ENCODE peak calls at places on chromosomes 5 and 9, in five cellular contexts. One of them, this sample, is unnamed.

GRCh38 chr5:151805414-151806225 is 33.9 kb downstream of the G3BP1 start:
- DNase-seq in suprapubic skin: no peak
- DNase-seq in tibial artery: no peak
- DNase-seq in fibroblast of pulmonary artery: peak
- DNase-seq in lower leg skin: peak
- DNase-seq in this sample: no peak

GRCh38 chr5:107388111-107388861 is 282.5 kb downstream of the EFNA5 start:
- DNase-seq in lower leg skin: no peak
- DNase-seq in tibial artery: no peak
- DNase-seq in suprapubic skin: no peak
- DNase-seq in fibroblast of pulmonary artery: peak
- DNase-seq in this sample: no peak

GRCh38 chr5:117621921-117622320 is 1047.3 kb upstream of the SEMA6A start:
- DNase-seq in fibroblast of pulmonary artery: no peak
- DNase-seq in tibial artery: no peak
- DNase-seq in suprapubic skin: no peak
- DNase-seq in lower leg skin: no peak
- DNase-seq in this sample: no peak

GRCh38 chr5:7186818-7187217 is 209.1 kb upstream of the ADCY2 start:
- DNase-seq in tibial artery: no peak
- DNase-seq in suprapubic skin: no peak
- DNase-seq in lower leg skin: no peak
- DNase-seq in fibroblast of pulmonary artery: no peak
- DNase-seq in this sample: no peak

GRCh38 chr5:170070556-170071412 is 34.9 kb upstream of the FOXI1 start:
- DNase-seq in tibial artery: no peak
- DNase-seq in fibroblast of pulmonary artery: peak
- DNase-seq in lower leg skin: no peak
- DNase-seq in suprapubic skin: no peak
- DNase-seq in this sample: no peak

GRCh38 chr9:89872913-89873707 is 268.3 kb downstream of the GADD45G start:
- DNase-seq in lower leg skin: no peak
- DNase-seq in suprapubic skin: peak
- DNase-seq in tibial artery: peak
- DNase-seq in fibroblast of pulmonary artery: no peak
- DNase-seq in this sample: peak

GRCh38 chr9:132671620-132672412 is 1.6 kb downstream of the GTF3C4 start:
- DNase-seq in tibial artery: no peak
- DNase-seq in fibroblast of pulmonary artery: no peak
- DNase-seq in suprapubic skin: no peak
- DNase-seq in lower leg skin: no peak
- DNase-seq in this sample: no peak

GRCh38 chr9:96135071-96135825 is 166.7 kb downstream of the HSD17B3 start:
- DNase-seq in fibroblast of pulmonary artery: no peak
- DNase-seq in suprapubic skin: no peak
- DNase-seq in tibial artery: no peak
- DNase-seq in lower leg skin: no peak
- DNase-seq in this sample: no peak

GRCh38 chr9:74696520-74696919 is 191.2 kb downstream of the TRPM6 start:
- DNase-seq in fibroblast of pulmonary artery: no peak
- DNase-seq in lower leg skin: no peak
- DNase-seq in suprapubic skin: no peak
- DNase-seq in tibial artery: no peak
- DNase-seq in this sample: no peak
- TF ChIP-seq CTCF in fibroblast of pulmonary artery: no peak
- TF ChIP-seq CTCF in lower leg skin: no peak
- TF ChIP-seq CTCF in suprapubic skin: no peak
- TF ChIP-seq CTCF in tibial artery: no peak
- TF ChIP-seq CTCF in this sample: no peak

DNA sequence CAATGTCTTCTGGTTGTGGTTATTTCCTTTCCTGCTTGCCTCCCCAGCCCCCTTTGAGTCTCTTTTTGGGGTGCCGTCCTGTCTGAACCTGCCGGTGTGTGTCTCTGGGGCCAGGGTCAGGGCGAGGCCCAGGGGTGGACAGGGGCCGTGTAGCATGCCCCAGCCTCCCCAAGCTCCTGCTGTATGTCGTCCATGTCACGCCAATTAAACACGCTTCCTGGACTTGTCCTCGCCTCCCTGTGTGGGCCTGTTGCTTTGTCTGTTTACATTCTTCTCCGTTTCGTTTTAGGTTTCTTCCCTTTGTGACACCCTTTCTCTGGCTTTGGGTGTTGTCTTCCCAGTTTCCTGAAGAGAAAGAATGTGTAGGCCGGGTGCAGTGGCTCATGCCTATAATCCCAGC is 28.5 kb upstream of the HMCN2 start:
- DNase-seq in tibial artery: no peak
- DNase-seq in suprapubic skin: no peak
- DNase-seq in lower leg skin: no peak
- DNase-seq in fibroblast of pulmonary artery: no peak
- DNase-seq in this sample: no peak
- TF ChIP-seq CTCF in tibial artery: no peak
- TF ChIP-seq CTCF in suprapubic skin: no peak
- TF ChIP-seq CTCF in lower leg skin: no peak
- TF ChIP-seq CTCF in fibroblast of pulmonary artery: no peak
- TF ChIP-seq CTCF in this sample: no peak

GRCh38 chr9:99563364-99563763 is 258.3 kb upstream of the NR4A3 start:
- DNase-seq in fibroblast of pulmonary artery: no peak
- DNase-seq in tibial artery: no peak
- DNase-seq in suprapubic skin: no peak
- DNase-seq in lower leg skin: no peak
- DNase-seq in this sample: no peak
- TF ChIP-seq CTCF in fibroblast of pulmonary artery: no peak
- TF ChIP-seq CTCF in tibial artery: no peak
- TF ChIP-seq CTCF in suprapubic skin: no peak
- TF ChIP-seq CTCF in lower leg skin: no peak
- TF ChIP-seq CTCF in this sample: no peak

DNA sequence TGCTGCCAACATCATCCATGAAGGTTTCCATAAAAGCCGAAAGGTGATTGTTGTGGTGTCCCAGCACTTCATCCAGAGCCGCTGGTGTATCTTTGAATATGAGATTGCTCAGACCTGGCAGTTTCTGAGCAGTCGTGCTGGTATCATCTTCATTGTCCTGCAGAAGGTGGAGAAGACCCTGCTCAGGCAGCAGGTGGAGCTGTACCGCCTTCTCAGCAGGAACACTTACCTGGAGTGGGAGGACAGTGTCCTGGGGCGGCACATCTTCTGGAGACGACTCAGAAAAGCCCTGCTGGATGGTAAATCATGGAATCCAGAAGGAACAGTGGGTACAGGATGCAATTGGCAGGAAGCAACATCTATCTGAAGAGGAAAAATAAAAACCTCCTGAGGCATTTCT is 10.1 kb downstream of the TLR4 start:
- DNase-seq in tibial artery: no peak
- DNase-seq in fibroblast of pulmonary artery: no peak
- DNase-seq in lower leg skin: no peak
- DNase-seq in suprapubic skin: no peak
- DNase-seq in this sample: no peak
- TF ChIP-seq CTCF in tibial artery: no peak
- TF ChIP-seq CTCF in fibroblast of pulmonary artery: no peak
- TF ChIP-seq CTCF in lower leg skin: no peak
- TF ChIP-seq CTCF in suprapubic skin: no peak
- TF ChIP-seq CTCF in this sample: peak

GRCh38 chr9:33791117-33791516 is 4.2 kb upstream of the PRSS3 start:
- DNase-seq in fibroblast of pulmonary artery: peak
- DNase-seq in suprapubic skin: no peak
- DNase-seq in tibial artery: no peak
- DNase-seq in lower leg skin: no peak
- DNase-seq in this sample: no peak

GRCh38 chr9:33781736-33782135 is 13.6 kb upstream of the PRSS3 start:
- DNase-seq in tibial artery: no peak
- DNase-seq in fibroblast of pulmonary artery: no peak
- DNase-seq in suprapubic skin: no peak
- DNase-seq in lower leg skin: no peak
- DNase-seq in this sample: no peak

GRCh38 chr9:33787839-33788238 is 7.5 kb upstream of the PRSS3 start:
- DNase-seq in suprapubic skin: no peak
- DNase-seq in lower leg skin: no peak
- DNase-seq in fibroblast of pulmonary artery: peak
- DNase-seq in tibial artery: no peak
- DNase-seq in this sample: no peak

GRCh38 chr9:33782395-33783152 is 12.8 kb upstream of the PRSS3 start:
- DNase-seq in suprapubic skin: no peak
- DNase-seq in tibial artery: no peak
- DNase-seq in fibroblast of pulmonary artery: peak
- DNase-seq in lower leg skin: no peak
- DNase-seq in this sample: no peak

DNA sequence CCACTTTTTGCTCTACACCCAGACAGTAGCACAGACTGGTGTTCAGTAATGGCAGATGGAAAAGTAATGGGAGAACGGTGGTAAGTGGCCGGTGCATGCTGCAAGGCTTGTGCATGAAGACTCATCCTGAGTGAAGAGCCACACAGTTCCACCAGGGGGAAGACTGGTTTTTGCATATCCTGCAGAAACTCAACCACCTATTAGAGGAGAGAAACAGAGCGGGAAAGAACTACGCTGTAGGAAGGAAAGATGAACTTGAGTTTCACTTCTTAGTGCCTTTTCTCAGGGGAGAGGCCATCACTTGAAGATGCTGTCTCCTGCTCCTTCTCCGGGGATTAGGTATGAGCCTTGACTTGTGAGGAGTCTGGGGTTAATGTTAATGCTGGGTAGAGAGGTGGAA is 9.4 kb upstream of the PRSS3 start:
- DNase-seq in fibroblast of pulmonary artery: peak
- DNase-seq in tibial artery: no peak
- DNase-seq in lower leg skin: no peak
- DNase-seq in suprapubic skin: no peak
- DNase-seq in this sample: no peak
- TF ChIP-seq CTCF in fibroblast of pulmonary artery: peak
- TF ChIP-seq CTCF in tibial artery: no peak
- TF ChIP-seq CTCF in lower leg skin: no peak
- TF ChIP-seq CTCF in suprapubic skin: no peak
- TF ChIP-seq CTCF in this sample: no peak

GRCh38 chr5:147391781-147392180 is 118.1 kb downstream of the DPYSL3 start:
- DNase-seq in lower leg skin: no peak
- DNase-seq in suprapubic skin: no peak
- DNase-seq in fibroblast of pulmonary artery: peak
- DNase-seq in tibial artery: peak
- DNase-seq in this sample: no peak

GRCh38 chr5:147390654-147391053 is 119.2 kb downstream of the DPYSL3 start:
- DNase-seq in lower leg skin: no peak
- DNase-seq in fibroblast of pulmonary artery: no peak
- DNase-seq in suprapubic skin: no peak
- DNase-seq in tibial artery: no peak
- DNase-seq in this sample: no peak

GRCh38 chr5:147394273-147394672 is 115.6 kb downstream of the DPYSL3 start:
- DNase-seq in fibroblast of pulmonary artery: no peak
- DNase-seq in suprapubic skin: no peak
- DNase-seq in tibial artery: no peak
- DNase-seq in lower leg skin: no peak
- DNase-seq in this sample: no peak

GRCh38 chr5:147396070-147396469 is 113.8 kb downstream of the DPYSL3 start:
- DNase-seq in suprapubic skin: no peak
- DNase-seq in fibroblast of pulmonary artery: no peak
- DNase-seq in lower leg skin: peak
- DNase-seq in tibial artery: peak
- DNase-seq in this sample: no peak

DNA sequence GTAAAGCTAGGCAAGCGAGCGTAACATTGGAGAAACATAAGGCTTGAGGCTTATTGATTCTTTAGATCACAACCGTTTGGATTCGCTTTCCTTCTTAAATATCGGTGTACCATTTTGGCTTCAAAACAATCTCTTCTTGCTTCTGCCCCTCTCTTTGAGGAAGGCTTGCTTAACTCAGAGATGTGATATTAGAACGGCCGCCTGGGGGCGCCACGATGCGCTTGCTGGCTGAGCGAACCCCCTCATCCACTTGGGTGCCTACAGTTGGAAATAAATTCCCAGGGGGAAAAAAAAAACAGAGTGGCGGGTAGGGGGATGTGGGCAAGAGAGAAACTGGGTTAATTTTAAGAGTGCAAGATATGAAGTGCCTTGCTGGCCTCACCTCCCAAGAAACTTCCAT is 116.0 kb downstream of the DPYSL3 start:
- DNase-seq in tibial artery: no peak
- DNase-seq in fibroblast of pulmonary artery: peak
- DNase-seq in lower leg skin: no peak
- DNase-seq in suprapubic skin: no peak
- DNase-seq in this sample: no peak
- TF ChIP-seq CTCF in tibial artery: peak
- TF ChIP-seq CTCF in fibroblast of pulmonary artery: peak
- TF ChIP-seq CTCF in lower leg skin: no peak
- TF ChIP-seq CTCF in suprapubic skin: no peak
- TF ChIP-seq CTCF in this sample: peak